ENCODE peak calls at places on chromosomes 13 and 19, in five cellular contexts. W is Calu3, M is GM13977, C is mammary epithelial cell, U is A549. K is an unnamed sample.

GRCh38 chr13:21060063-21060826 is 1.1 kb downstream of the LATS2 start:
- DNase-seq in W (peak), M (peak), C (peak), U (no peak), K (no peak)

GRCh38 chr19:33798701-33799111 is 2.0 kb downstream of the KCTD15 start:
- DNase-seq in W (no peak), M (no peak), C (no peak), U (no peak), K (peak)

GRCh38 chr13:112194167-112194530 is 127.2 kb downstream of the SOX1 start:
- DNase-seq in W (no peak), M (no peak), C (no peak), U (no peak), K (no peak)

GRCh38 chr13:43805071-43805468 is 18.3 kb upstream of the ENOX1 start:
- DNase-seq in W (peak), M (no peak), C (peak), U (peak), K (no peak)

GRCh38 chr13:67258482-67258881 is 28.3 kb upstream of the PCDH9 start:
- DNase-seq in W (no peak), M (no peak), C (peak), U (no peak), K (no peak)

GRCh38 chr19:38736413-38737280 is 7.6 kb downstream of the CAPN12 start:
- DNase-seq in W (peak), M (peak), C (peak), U (peak), K (peak)

GRCh38 chr19:11373166-11373884 is 1.1 kb upstream of the SWSAP1 start:
- DNase-seq in W (no peak), M (no peak), C (no peak), U (no peak), K (peak)

GRCh38 chr13:26821766-26822165 is 61.2 kb upstream of the GPR12 start:
- DNase-seq in W (no peak), M (no peak), C (no peak), U (no peak), K (no peak)

GRCh38 chr19:4539169-4539696 is 603 bp downstream of the LRG1 start:
- DNase-seq in W (no peak), M (no peak), C (no peak), U (no peak), K (no peak)

GRCh38 chr19:53980553-53981407 is 10.7 kb upstream of the CACNG6 start:
- DNase-seq in W (peak), M (no peak), C (peak), U (peak), K (no peak)
- TF ChIP-seq CTCF in W (peak), M (no peak), C (no peak), U (no peak), K (no peak)

DNA sequence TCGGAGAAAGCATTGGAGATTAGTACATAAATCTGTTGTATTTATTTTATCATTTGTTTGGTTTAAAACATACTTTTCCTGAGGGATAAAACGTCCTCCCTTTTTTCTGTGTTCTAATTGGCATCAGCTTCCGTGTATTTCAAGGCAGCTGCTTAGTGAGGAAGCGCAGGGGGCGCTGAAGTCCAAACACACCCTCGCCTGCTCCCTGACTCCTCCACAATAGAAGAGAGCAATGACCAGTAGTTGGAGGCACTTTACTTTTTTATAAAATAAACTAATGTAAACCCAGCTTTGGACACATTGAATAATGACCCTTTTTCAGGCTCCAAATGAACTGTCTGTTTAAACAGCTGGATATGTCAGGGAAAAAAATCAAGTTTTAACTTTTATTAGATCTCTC is 79.9 kb downstream of the RNASEH2B start:
- DNase-seq in W (no peak), M (no peak), C (no peak), U (no peak), K (no peak)
- TF ChIP-seq CTCF in W (no peak), M (peak), C (no peak), U (no peak), K (no peak)

DNA sequence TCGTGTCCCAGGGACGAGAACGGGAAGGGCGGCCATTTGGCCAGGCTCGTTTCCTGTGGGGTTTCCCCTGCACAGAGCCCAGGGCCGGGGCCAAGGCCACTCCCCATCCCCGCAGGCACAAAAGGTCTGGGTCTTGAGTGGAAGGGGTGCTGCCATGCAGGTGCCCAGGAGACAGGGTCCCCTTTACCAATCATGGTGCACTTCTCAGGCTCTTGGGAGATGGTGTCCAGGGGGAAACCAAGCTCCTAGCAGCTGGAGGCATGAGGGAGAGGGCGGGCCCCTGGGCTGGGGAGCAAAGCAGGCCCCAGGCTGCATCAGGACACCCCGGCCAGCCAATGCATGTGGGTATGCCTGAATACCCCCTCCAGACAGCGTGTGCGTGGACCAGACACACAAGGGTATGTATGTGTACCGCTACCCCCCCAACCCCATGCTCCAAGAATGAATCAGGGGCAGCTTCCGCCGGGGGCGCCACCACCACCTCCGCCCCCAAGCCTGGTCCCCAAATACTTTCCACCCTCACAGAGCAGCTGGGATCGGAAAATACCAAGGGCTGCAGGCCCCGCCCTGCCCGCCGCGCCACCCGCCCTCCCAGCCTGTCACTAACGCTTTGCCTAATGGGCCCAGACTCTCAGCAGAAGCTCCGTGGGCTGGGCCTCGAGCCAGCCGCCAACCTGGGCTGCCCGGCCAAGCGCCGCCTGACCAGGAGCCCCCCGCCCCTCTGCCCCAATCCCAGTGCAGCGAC is 37.6 kb upstream of the NANOS3 start:
- DNase-seq in W (peak), M (peak), C (peak), U (no peak), K (no peak)
- TF ChIP-seq CTCF in W (no peak), M (no peak), C (no peak), U (no peak), K (no peak)

DNA sequence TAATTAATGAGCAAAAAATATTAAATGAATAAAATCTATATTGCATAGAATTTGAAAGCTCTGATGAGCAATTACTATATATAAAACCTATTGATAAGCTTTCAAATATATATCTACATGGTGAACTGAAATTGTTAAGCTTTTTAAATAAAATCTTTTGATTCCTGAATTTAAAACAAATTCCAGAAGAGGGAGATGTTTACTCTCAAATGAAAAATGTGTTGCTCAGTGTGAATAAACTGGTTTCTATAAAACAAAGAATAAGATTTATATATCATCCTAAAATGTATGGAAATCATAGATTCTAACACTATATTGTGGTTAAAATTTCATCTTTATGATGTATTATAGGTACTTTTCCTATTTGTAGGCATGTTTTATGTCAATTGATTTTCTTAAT is 171.5 kb upstream of the SLITRK6 start:
- DNase-seq in W (no peak), M (no peak), C (no peak), U (no peak), K (no peak)
- TF ChIP-seq CTCF in W (no peak), M (no peak), C (no peak), U (peak), K (peak)

DNA sequence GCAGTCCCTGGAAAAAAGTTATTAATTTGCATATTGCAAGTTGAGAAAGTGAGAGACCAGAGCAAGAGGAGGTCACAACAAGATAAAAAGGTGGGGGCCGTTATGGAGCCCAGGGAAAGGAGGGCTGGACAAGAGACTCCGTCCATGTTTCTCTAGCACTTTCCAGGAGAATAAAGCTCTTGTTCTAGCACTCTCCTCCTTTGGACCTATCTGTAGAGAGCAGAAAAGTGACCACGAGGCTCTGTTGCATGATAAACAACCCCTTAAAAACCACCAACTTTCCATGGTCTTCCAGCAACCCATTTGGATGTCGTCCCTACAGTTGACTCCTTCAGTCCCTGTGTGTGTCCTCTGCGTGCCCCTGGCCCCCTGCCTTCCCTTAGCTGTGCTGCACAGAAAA is 4.1 kb upstream of the ARL11 start:
- DNase-seq in W (no peak), M (no peak), C (no peak), U (no peak), K (no peak)
- TF ChIP-seq CTCF in W (no peak), M (no peak), C (no peak), U (no peak), K (no peak)

GRCh38 chr13:24265453-24265852 is 43.9 kb upstream of the C1QTNF9 start:
- DNase-seq in W (no peak), M (no peak), C (no peak), U (no peak), K (no peak)

GRCh38 chr13:24267801-24268200 is 41.6 kb upstream of the C1QTNF9 start:
- DNase-seq in W (no peak), M (no peak), C (no peak), U (no peak), K (no peak)

GRCh38 chr13:24263652-24264051 is 45.7 kb upstream of the C1QTNF9 start:
- DNase-seq in W (no peak), M (no peak), C (no peak), U (no peak), K (no peak)

GRCh38 chr13:24267283-24267682 is 42.1 kb upstream of the C1QTNF9 start:
- DNase-seq in W (no peak), M (no peak), C (no peak), U (no peak), K (no peak)

GRCh38 chr13:24264976-24265375 is 44.4 kb upstream of the C1QTNF9 start:
- DNase-seq in W (no peak), M (no peak), C (peak), U (no peak), K (no peak)
- TF ChIP-seq CTCF in W (no peak), M (no peak), C (no peak), U (no peak), K (no peak)

DNA sequence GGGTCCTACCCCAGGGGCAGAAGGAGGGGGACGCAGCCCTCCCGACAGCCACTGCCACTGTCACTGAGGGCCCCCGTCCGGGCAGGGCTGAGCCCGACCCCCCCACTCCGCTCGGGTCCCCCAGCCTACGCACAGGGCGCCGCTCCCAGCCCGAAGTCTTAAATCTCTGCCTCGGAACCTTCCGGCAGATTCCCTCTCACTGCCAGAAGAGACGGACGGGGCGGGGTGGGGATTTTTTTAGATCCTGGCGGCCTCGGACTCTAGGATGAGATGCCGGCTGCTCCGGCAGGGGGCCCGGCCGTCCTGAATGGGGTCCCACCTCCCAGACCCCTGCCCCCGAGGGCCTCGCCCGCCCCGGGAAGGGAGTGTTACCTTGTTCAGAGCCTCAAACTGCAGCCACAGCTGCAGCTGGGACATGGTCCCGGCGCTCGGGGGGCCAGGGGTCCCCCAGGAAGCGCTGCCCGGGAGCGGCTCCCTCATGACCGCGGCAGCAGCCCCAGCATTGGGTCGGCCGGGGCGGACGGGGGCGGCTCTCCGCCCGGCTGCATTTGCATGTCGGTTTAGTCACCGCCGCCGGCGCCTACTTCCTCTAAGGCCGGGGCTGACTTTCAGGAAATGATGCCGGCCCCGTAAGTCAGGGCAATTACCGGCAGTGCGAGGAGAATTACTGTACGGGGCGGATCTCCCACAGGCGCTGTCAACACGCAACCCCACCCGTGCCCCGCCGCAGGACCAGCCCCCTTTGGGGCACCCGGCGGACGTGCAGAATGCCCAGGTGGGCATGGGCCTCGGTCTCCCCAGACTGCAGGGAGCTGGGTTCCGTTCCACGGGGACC is 28.1 kb downstream of the GPX4 start:
- DNase-seq in W (peak), M (peak), C (peak), U (no peak), K (no peak)
- TF ChIP-seq CTCF in W (no peak), M (peak), C (no peak), U (no peak), K (no peak)

GRCh38 chr13:51282322-51282721 is 57.2 kb upstream of the SERPINE3 start:
- DNase-seq in W (no peak), M (no peak), C (no peak), U (no peak), K (no peak)

GRCh38 chr13:51286135-51287002 is 53.1 kb upstream of the SERPINE3 start:
- DNase-seq in W (peak), M (peak), C (peak), U (peak), K (no peak)

GRCh38 chr13:51283361-51283760 is 56.1 kb upstream of the SERPINE3 start:
- DNase-seq in W (no peak), M (no peak), C (no peak), U (no peak), K (no peak)

GRCh38 chr13:51287758-51288157 is 51.7 kb upstream of the SERPINE3 start:
- DNase-seq in W (no peak), M (no peak), C (no peak), U (no peak), K (no peak)

DNA sequence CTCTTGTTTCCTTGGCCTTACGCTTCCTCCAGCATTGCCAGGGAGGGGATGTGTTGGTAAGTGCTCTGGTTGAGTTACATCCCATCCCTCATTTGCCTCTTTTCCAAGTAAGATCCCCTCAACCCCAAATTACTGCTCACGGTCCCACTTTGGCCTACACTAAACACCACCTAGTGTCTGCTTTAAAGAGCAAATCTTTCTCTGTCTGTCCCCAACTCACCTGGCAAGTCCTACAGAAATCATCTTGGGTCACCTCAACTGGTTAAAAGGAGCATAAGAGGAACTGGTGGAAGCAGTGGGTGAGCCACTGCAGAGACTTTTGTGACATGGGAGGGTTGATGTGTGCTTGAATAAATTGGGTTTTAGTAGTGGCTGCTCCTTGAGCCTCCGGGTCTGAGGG is 55.2 kb upstream of the SERPINE3 start:
- DNase-seq in W (no peak), M (no peak), C (no peak), U (no peak), K (no peak)
- TF ChIP-seq CTCF in W (no peak), M (no peak), C (no peak), U (no peak), K (no peak)

K was measured in D721Med.